ENCODE peak calls at places on chromosomes 7 and 10, in six cellular contexts. Q is heart right ventricle, D is KBM-7, Y is GM13977, G is colonic mucosa, S is foreskin fibroblast. V is an unnamed sample.

GRCh38 chr10:29858352-29859267 is 200.8 kb downstream of the JCAD start:
- DNase-seq in G (peak; percentile 59), Q (peak; percentile 65), S (peak; percentile 93), D (peak; percentile 64), Y (no peak), V (peak; percentile 82)

GRCh38 chr7:71430246-71430645 is 298.3 kb downstream of the GALNT17 start:
- DNase-seq in G (no peak), Q (no peak), D (no peak), Y (no peak), S (no peak), V (no peak)

GRCh38 chr7:18565337-18565736 is 69.8 kb downstream of the HDAC9 start:
- DNase-seq in S (no peak), G (no peak), D (no peak), Q (no peak), Y (no peak), V (no peak)

GRCh38 chr7:107118109-107118900 is 50.5 kb upstream of the HBP1 start:
- DNase-seq in Q (no peak), Y (no peak), G (no peak), S (peak; percentile 47), D (no peak), V (peak; percentile 92)

GRCh38 chr10:17290226-17290625 is 62.2 kb downstream of the VIM start:
- DNase-seq in Q (no peak), D (peak; percentile 45), G (no peak), S (peak; percentile 6), Y (peak; percentile 16), V (no peak)

GRCh38 chr7:81064446-81064845 is 145.6 kb upstream of the SEMA3C start:
- DNase-seq in Q (no peak), S (peak; percentile 66), G (peak; percentile 23), Y (no peak), D (no peak), V (peak; percentile 49)

GRCh38 chr7:150945853-150946825 is 32.0 kb downstream of the KCNH2 start:
- DNase-seq in S (peak; percentile 22), Y (no peak), G (no peak), Q (peak; percentile 79), D (no peak), V (no peak)

GRCh38 chr7:45564485-45564884 is 9.7 kb upstream of the ADCY1 start:
- DNase-seq in D (no peak), S (no peak), G (no peak), Q (no peak), Y (no peak), V (no peak)

GRCh38 chr7:30165590-30165989 is 30.8 kb downstream of the MTURN start:
- DNase-seq in S (no peak), Y (no peak), Q (no peak), G (no peak), D (no peak), V (no peak)

GRCh38 chr7:12403287-12404181 is at the start of gene VWDE:
- DNase-seq in Q (no peak), G (peak; percentile 54), D (peak; percentile 91), Y (peak; percentile 38), S (peak; percentile 61), V (peak; percentile 19)

GRCh38 chr10:25384618-25385017 is 209.8 kb downstream of the GPR158 start:
- DNase-seq in Y (no peak), D (no peak), Q (no peak), S (no peak), G (no peak), V (no peak)

GRCh38 chr7:157972914-157973313 is 614.7 kb downstream of the PTPRN2 start:
- DNase-seq in D (no peak), Q (no peak), S (no peak), Y (no peak), G (no peak), V (no peak)

GRCh38 chr10:3350790-3351364 is 178.3 kb upstream of the PITRM1 start:
- DNase-seq in Q (no peak), Y (no peak), D (no peak), G (no peak), S (no peak), V (no peak)

GRCh38 chr7:127900735-127901685 is 130.2 kb downstream of the LRRC4 start:
- DNase-seq in D (no peak), G (no peak), Y (no peak), S (no peak), Q (no peak), V (no peak)

GRCh38 chr7:47503283-47503682 is 78.6 kb downstream of the TNS3 start:
- DNase-seq in Q (no peak), S (peak; percentile 76), G (no peak), Y (no peak), D (no peak), V (peak; percentile 78)

GRCh38 chr7:152436279-152437147 is 710 bp upstream of the KMT2C start:
- DNase-seq in G (peak; percentile 95), S (peak; percentile 98), Y (peak; percentile 95), Q (peak; percentile 96), D (peak; percentile 84), V (peak; percentile 93)

GRCh38 chr7:131625817-131626372 is 69.5 kb upstream of the PODXL start:
- DNase-seq in D (no peak), G (no peak), Q (peak; percentile 73), Y (no peak), S (peak; percentile 88), V (peak; percentile 85)

GRCh38 chr10:119291223-119291900 is 84.0 kb downstream of the GRK5 start:
- DNase-seq in S (no peak), Q (no peak), G (no peak), D (no peak), Y (no peak), V (no peak)

GRCh38 chr7:7895004-7895650 is 73.5 kb upstream of the GLCCI1 start:
- DNase-seq in Y (no peak), Q (no peak), S (no peak), G (no peak), D (no peak), V (no peak)

GRCh38 chr10:10830316-10831061 is 187.2 kb upstream of the CELF2 start:
- DNase-seq in D (no peak), S (peak; percentile 87), Q (no peak), G (no peak), Y (no peak), V (peak; percentile 93)

GRCh38 chr7:92179393-92179924 is 517 bp upstream of the LRRD1 start:
- DNase-seq in D (no peak), Y (no peak), S (peak; percentile 43), Q (peak; percentile 8), G (no peak), V (no peak)

GRCh38 chr10:79079490-79080355 is 11.0 kb downstream of the ZMIZ1 start:
- DNase-seq in D (no peak), Y (no peak), G (peak; percentile 75), S (peak; percentile 79), Q (peak; percentile 58), V (peak; percentile 90)

GRCh38 chr7:99386584-99387238 is 12.2 kb downstream of the ARPC1B start:
- DNase-seq in G (no peak), Y (no peak), S (peak; percentile 64), Q (no peak), D (peak; percentile 73), V (peak; percentile 36)

GRCh38 chr10:73183882-73184281 is 16.0 kb downstream of the FAM149B1 start:
- DNase-seq in D (no peak), S (peak; percentile 83), Q (no peak), G (no peak), Y (no peak), V (no peak)

GRCh38 chr7:36390199-36391090 is 783 bp downstream of the ANLN start:
- DNase-seq in D (peak; percentile 76), S (peak; percentile 95), G (peak; percentile 90), Y (peak; percentile 43), Q (peak; percentile 20), V (peak; percentile 92)

GRCh38 chr10:49615213-49615612 is 1.4 kb downstream of the CHAT start:
- DNase-seq in Q (no peak), D (no peak), S (no peak), Y (no peak), G (no peak), V (no peak)

GRCh38 chr7:23062452-23062851 is 43.1 kb upstream of the KLHL7 start:
- DNase-seq in G (no peak), Q (no peak), S (peak; percentile 67), D (no peak), Y (no peak), V (no peak)

GRCh38 chr7:55237156-55237721 is 127.9 kb upstream of the LANCL2 start:
- DNase-seq in Y (no peak), D (no peak), S (no peak), G (no peak), Q (no peak), V (no peak)

GRCh38 chr7:113698556-113699220 is 220.1 kb downstream of the PPP1R3A start:
- DNase-seq in D (peak; percentile 62), Y (peak; percentile 7), S (peak; percentile 49), G (no peak), Q (no peak), V (peak; percentile 2)

GRCh38 chr7:40658731-40659130 is 523.9 kb downstream of the SUGCT start:
- DNase-seq in D (no peak), Y (no peak), S (peak; percentile 74), G (no peak), Q (no peak), V (peak; percentile 43)

GRCh38 chr7:131249003-131249402 is 78.7 kb upstream of the MKLN1 start:
- DNase-seq in Q (peak; percentile 48), G (peak; percentile 30), S (peak; percentile 98), D (no peak), Y (no peak), V (peak; percentile 98)

GRCh38 chr10:58514102-58514472 is 1.4 kb downstream of the BICC1 start:
- DNase-seq in D (no peak), Q (no peak), G (no peak), S (peak; percentile 13), Y (no peak), V (no peak)

GRCh38 chr7:143388491-143389101 is 7.5 kb downstream of the ZYX start:
- DNase-seq in S (peak; percentile 29), G (no peak), Y (no peak), D (no peak), Q (no peak), V (no peak)